ENCODE peak calls at places on chromosomes 12 and 14, in seven cellular contexts. One of them, this sample, is unnamed.
A peak's percentile ranks its signal among the peaks of the same experiment; 100 is the strongest.

GRCh38 chr12:112996501-112996900 is 18.2 kb downstream of the OAS2 start:
- DNase-seq in transverse colon: no peak
- DNase-seq in Peyer's patch: peak; percentile 21
- DNase-seq in suprapubic skin: no peak
- DNase-seq in tibial nerve: no peak
- DNase-seq in A549: no peak
- DNase-seq in heart left ventricle: no peak
- DNase-seq in this sample: no peak

GRCh38 chr12:49059385-49060232 is 985 bp downstream of the KMT2D start:
- DNase-seq in heart left ventricle: no peak
- DNase-seq in A549: peak; percentile 40
- DNase-seq in suprapubic skin: no peak
- DNase-seq in tibial nerve: no peak
- DNase-seq in transverse colon: peak; percentile 26
- DNase-seq in Peyer's patch: peak; percentile 59
- DNase-seq in this sample: peak; percentile 33

GRCh38 chr12:113467154-113467513 is 4.5 kb downstream of the LHX5 start:
- DNase-seq in suprapubic skin: no peak
- DNase-seq in tibial nerve: no peak
- DNase-seq in A549: no peak
- DNase-seq in Peyer's patch: no peak
- DNase-seq in heart left ventricle: no peak
- DNase-seq in transverse colon: no peak
- DNase-seq in this sample: no peak

GRCh38 chr12:3795096-3795799 is 42.3 kb upstream of the CRACR2A start:
- DNase-seq in suprapubic skin: no peak
- DNase-seq in heart left ventricle: no peak
- DNase-seq in tibial nerve: no peak
- DNase-seq in transverse colon: no peak
- DNase-seq in A549: no peak
- DNase-seq in Peyer's patch: no peak
- DNase-seq in this sample: no peak

GRCh38 chr14:50434530-50434929 is 37.8 kb upstream of the CDKL1 start:
- DNase-seq in suprapubic skin: no peak
- DNase-seq in heart left ventricle: no peak
- DNase-seq in Peyer's patch: no peak
- DNase-seq in transverse colon: no peak
- DNase-seq in A549: no peak
- DNase-seq in tibial nerve: no peak
- DNase-seq in this sample: no peak

GRCh38 chr14:48125654-48126053 is 450.2 kb upstream of the MDGA2 start:
- DNase-seq in transverse colon: no peak
- DNase-seq in Peyer's patch: no peak
- DNase-seq in suprapubic skin: no peak
- DNase-seq in A549: no peak
- DNase-seq in tibial nerve: no peak
- DNase-seq in heart left ventricle: no peak
- DNase-seq in this sample: peak; percentile 50

GRCh38 chr14:96512122-96512521 is 9.9 kb downstream of the PAPOLA start:
- DNase-seq in suprapubic skin: no peak
- DNase-seq in Peyer's patch: no peak
- DNase-seq in heart left ventricle: no peak
- DNase-seq in tibial nerve: no peak
- DNase-seq in transverse colon: no peak
- DNase-seq in A549: no peak
- DNase-seq in this sample: no peak

GRCh38 chr12:48002773-48003218 is 1.5 kb downstream of the COL2A1 start:
- DNase-seq in suprapubic skin: peak; percentile 71
- DNase-seq in heart left ventricle: peak; percentile 58
- DNase-seq in A549: no peak
- DNase-seq in Peyer's patch: peak; percentile 54
- DNase-seq in transverse colon: peak; percentile 37
- DNase-seq in tibial nerve: no peak
- DNase-seq in this sample: peak; percentile 49

GRCh38 chr12:6200266-6201198 is at the start of gene CD9:
- DNase-seq in heart left ventricle: peak; percentile 75
- DNase-seq in A549: peak; percentile 76
- DNase-seq in transverse colon: peak; percentile 88
- DNase-seq in tibial nerve: no peak
- DNase-seq in suprapubic skin: no peak
- DNase-seq in Peyer's patch: peak; percentile 85
- DNase-seq in this sample: peak; percentile 86

GRCh38 chr14:61739133-61739532 is 23.1 kb upstream of the SNAPC1 start:
- DNase-seq in transverse colon: no peak
- DNase-seq in tibial nerve: no peak
- DNase-seq in Peyer's patch: no peak
- DNase-seq in heart left ventricle: no peak
- DNase-seq in suprapubic skin: no peak
- DNase-seq in A549: no peak
- DNase-seq in this sample: no peak

GRCh38 chr14:105974902-105975301 is 448.5 kb downstream of the TMEM121 start:
- DNase-seq in suprapubic skin: no peak
- DNase-seq in Peyer's patch: peak; percentile 70
- DNase-seq in heart left ventricle: no peak
- DNase-seq in A549: no peak
- DNase-seq in transverse colon: peak; percentile 19
- DNase-seq in tibial nerve: no peak
- DNase-seq in this sample: no peak

GRCh38 chr12:95803817-95804216 is 13.3 kb upstream of the NTN4 start:
- DNase-seq in transverse colon: no peak
- DNase-seq in heart left ventricle: no peak
- DNase-seq in tibial nerve: no peak
- DNase-seq in A549: no peak
- DNase-seq in Peyer's patch: no peak
- DNase-seq in suprapubic skin: no peak
- DNase-seq in this sample: no peak

GRCh38 chr12:22287056-22287455 is 47.5 kb downstream of the ST8SIA1 start:
- DNase-seq in Peyer's patch: no peak
- DNase-seq in heart left ventricle: no peak
- DNase-seq in suprapubic skin: no peak
- DNase-seq in A549: no peak
- DNase-seq in transverse colon: no peak
- DNase-seq in tibial nerve: no peak
- DNase-seq in this sample: no peak

GRCh38 chr14:51628230-51628629 is 23.5 kb upstream of the FRMD6 start:
- DNase-seq in tibial nerve: no peak
- DNase-seq in A549: no peak
- DNase-seq in transverse colon: no peak
- DNase-seq in suprapubic skin: no peak
- DNase-seq in heart left ventricle: no peak
- DNase-seq in Peyer's patch: no peak
- DNase-seq in this sample: no peak

GRCh38 chr12:65487679-65488078 is 209.2 kb downstream of the MSRB3 start:
- DNase-seq in suprapubic skin: no peak
- DNase-seq in A549: no peak
- DNase-seq in transverse colon: no peak
- DNase-seq in tibial nerve: no peak
- DNase-seq in Peyer's patch: no peak
- DNase-seq in heart left ventricle: no peak
- DNase-seq in this sample: no peak

GRCh38 chr12:42729532-42729895 is 140.0 kb upstream of the PRICKLE1 start:
- DNase-seq in heart left ventricle: no peak
- DNase-seq in tibial nerve: no peak
- DNase-seq in suprapubic skin: no peak
- DNase-seq in A549: no peak
- DNase-seq in transverse colon: no peak
- DNase-seq in Peyer's patch: no peak
- DNase-seq in this sample: no peak

GRCh38 chr12:32296541-32296940 is 102.8 kb upstream of the FGD4 start:
- DNase-seq in heart left ventricle: no peak
- DNase-seq in A549: peak; percentile 44
- DNase-seq in Peyer's patch: no peak
- DNase-seq in transverse colon: no peak
- DNase-seq in tibial nerve: no peak
- DNase-seq in suprapubic skin: no peak
- DNase-seq in this sample: peak; percentile 18

GRCh38 chr12:100993916-100994315 is 199.3 kb downstream of the ANO4 start:
- DNase-seq in transverse colon: no peak
- DNase-seq in tibial nerve: no peak
- DNase-seq in suprapubic skin: no peak
- DNase-seq in A549: no peak
- DNase-seq in heart left ventricle: no peak
- DNase-seq in Peyer's patch: no peak
- DNase-seq in this sample: no peak
- TF ChIP-seq CTCF in transverse colon: no peak
- TF ChIP-seq CTCF in tibial nerve: no peak
- TF ChIP-seq CTCF in suprapubic skin: no peak
- TF ChIP-seq CTCF in A549: no peak
- TF ChIP-seq CTCF in heart left ventricle: no peak
- TF ChIP-seq CTCF in Peyer's patch: no peak
- TF ChIP-seq CTCF in this sample: no peak

DNA sequence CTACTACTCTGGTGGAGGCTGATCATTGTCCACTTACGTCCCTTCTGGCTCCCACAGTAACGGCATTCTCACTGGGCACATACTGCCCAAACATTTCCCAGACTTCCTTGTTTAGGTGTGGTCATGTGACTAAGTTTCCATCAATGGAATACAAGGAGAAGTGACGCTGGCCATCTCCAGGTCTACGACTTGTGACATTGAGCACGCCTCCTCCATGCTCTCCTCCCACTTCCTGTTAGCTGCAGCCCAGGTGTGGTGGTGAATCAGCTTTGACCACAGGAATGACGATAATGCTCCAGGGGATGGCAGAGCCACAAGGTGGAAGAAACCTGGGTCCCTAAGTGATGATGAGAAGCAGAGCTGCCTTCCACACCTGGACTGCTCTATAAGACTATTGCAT is 6.0 kb upstream of the SLC24A4 start:
- DNase-seq in heart left ventricle: no peak
- DNase-seq in tibial nerve: no peak
- DNase-seq in Peyer's patch: no peak
- DNase-seq in suprapubic skin: no peak
- DNase-seq in A549: no peak
- DNase-seq in transverse colon: no peak
- DNase-seq in this sample: no peak
- TF ChIP-seq POLR2A in heart left ventricle: no peak
- TF ChIP-seq POLR2A in tibial nerve: no peak
- TF ChIP-seq POLR2A in Peyer's patch: no peak
- TF ChIP-seq POLR2A in suprapubic skin: no peak
- TF ChIP-seq POLR2A in A549: no peak
- TF ChIP-seq POLR2A in transverse colon: no peak
- TF ChIP-seq POLR2A in this sample: no peak

GRCh38 chr12:53062977-53063707 is 13.3 kb downstream of the TNS2 start:
- DNase-seq in Peyer's patch: peak; percentile 45
- DNase-seq in A549: no peak
- DNase-seq in heart left ventricle: no peak
- DNase-seq in transverse colon: no peak
- DNase-seq in suprapubic skin: no peak
- DNase-seq in tibial nerve: no peak
- DNase-seq in this sample: peak; percentile 5

GRCh38 chr12:53060721-53061276 is 10.9 kb downstream of the TNS2 start:
- DNase-seq in heart left ventricle: no peak
- DNase-seq in tibial nerve: no peak
- DNase-seq in transverse colon: no peak
- DNase-seq in Peyer's patch: peak; percentile 46
- DNase-seq in A549: no peak
- DNase-seq in suprapubic skin: no peak
- DNase-seq in this sample: peak; percentile 71

GRCh38 chr12:53062011-53062961 is 12.4 kb downstream of the TNS2 start:
- DNase-seq in heart left ventricle: no peak
- DNase-seq in A549: no peak
- DNase-seq in transverse colon: no peak
- DNase-seq in suprapubic skin: peak; percentile 55
- DNase-seq in tibial nerve: no peak
- DNase-seq in Peyer's patch: peak; percentile 42
- DNase-seq in this sample: peak; percentile 13

GRCh38 chr12:53060064-53060720 is 10.3 kb downstream of the TNS2 start:
- DNase-seq in A549: no peak
- DNase-seq in heart left ventricle: no peak
- DNase-seq in transverse colon: no peak
- DNase-seq in suprapubic skin: no peak
- DNase-seq in Peyer's patch: no peak
- DNase-seq in tibial nerve: no peak
- DNase-seq in this sample: peak; percentile 20

DNA sequence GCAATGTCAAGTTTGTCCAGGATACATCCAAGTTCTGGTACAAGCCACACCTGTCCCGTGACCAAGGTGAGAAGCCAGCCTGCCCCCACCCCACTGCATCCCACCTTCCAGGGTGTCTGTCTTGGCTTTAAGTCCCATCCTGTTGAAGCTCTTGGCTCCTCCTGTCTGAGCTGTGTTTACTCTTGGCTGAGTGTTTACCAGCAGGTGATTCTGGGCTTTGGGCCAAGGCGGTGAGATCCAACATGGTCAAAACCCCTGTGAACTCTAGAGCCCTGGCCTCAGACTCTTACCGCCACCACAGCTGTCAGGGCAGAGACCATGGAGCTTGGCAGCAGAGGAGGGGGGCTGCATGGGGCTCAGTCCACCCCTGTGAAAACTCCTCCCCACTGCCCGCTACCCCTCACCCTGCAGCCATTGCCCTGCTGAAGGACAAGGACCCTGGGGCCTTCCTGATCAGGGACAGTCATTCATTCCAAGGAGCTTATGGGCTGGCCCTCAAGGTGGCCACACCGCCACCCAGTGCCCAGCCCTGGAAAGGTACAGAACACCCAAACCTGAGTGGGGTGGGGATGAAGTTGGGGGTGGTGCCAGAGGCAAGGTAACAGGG is 11.6 kb downstream of the TNS2 start:
- DNase-seq in A549: peak; percentile 55
- DNase-seq in tibial nerve: no peak
- DNase-seq in heart left ventricle: no peak
- DNase-seq in Peyer's patch: peak; percentile 76
- DNase-seq in transverse colon: peak; percentile 78
- DNase-seq in suprapubic skin: no peak
- DNase-seq in this sample: peak; percentile 95
- TF ChIP-seq CTCF in A549: peak; percentile 44
- TF ChIP-seq CTCF in tibial nerve: no peak
- TF ChIP-seq CTCF in heart left ventricle: no peak
- TF ChIP-seq CTCF in Peyer's patch: no peak
- TF ChIP-seq CTCF in transverse colon: no peak
- TF ChIP-seq CTCF in suprapubic skin: no peak
- TF ChIP-seq CTCF in this sample: peak; percentile 61

GRCh38 chr12:26736563-26737486 is 96.2 kb downstream of the ITPR2 start:
- DNase-seq in A549: no peak
- DNase-seq in transverse colon: no peak
- DNase-seq in heart left ventricle: no peak
- DNase-seq in suprapubic skin: no peak
- DNase-seq in tibial nerve: no peak
- DNase-seq in Peyer's patch: no peak
- DNase-seq in this sample: peak; percentile 22
- TF ChIP-seq POLR2A in A549: no peak
- TF ChIP-seq POLR2A in transverse colon: no peak
- TF ChIP-seq POLR2A in heart left ventricle: no peak
- TF ChIP-seq POLR2A in suprapubic skin: no peak
- TF ChIP-seq POLR2A in tibial nerve: no peak
- TF ChIP-seq POLR2A in Peyer's patch: no peak
- TF ChIP-seq POLR2A in this sample: no peak

GRCh38 chr14:71403673-71404072 is 496.4 kb downstream of the PCNX1 start:
- DNase-seq in heart left ventricle: no peak
- DNase-seq in Peyer's patch: peak; percentile 59
- DNase-seq in transverse colon: peak; percentile 14
- DNase-seq in suprapubic skin: no peak
- DNase-seq in tibial nerve: no peak
- DNase-seq in A549: no peak
- DNase-seq in this sample: peak; percentile 10
- TF ChIP-seq CTCF in heart left ventricle: no peak
- TF ChIP-seq CTCF in Peyer's patch: no peak
- TF ChIP-seq CTCF in transverse colon: peak; percentile 23
- TF ChIP-seq CTCF in suprapubic skin: no peak
- TF ChIP-seq CTCF in tibial nerve: no peak
- TF ChIP-seq CTCF in A549: no peak
- TF ChIP-seq CTCF in this sample: no peak

GRCh38 chr12:40105515-40106201 is at the start of gene SLC2A13:
- DNase-seq in heart left ventricle: peak; percentile 85
- DNase-seq in Peyer's patch: peak; percentile 90
- DNase-seq in tibial nerve: peak; percentile 53
- DNase-seq in transverse colon: peak; percentile 85
- DNase-seq in A549: peak; percentile 69
- DNase-seq in suprapubic skin: peak; percentile 76
- DNase-seq in this sample: peak; percentile 81
- TF ChIP-seq POLR2A in heart left ventricle: no peak
- TF ChIP-seq POLR2A in Peyer's patch: peak; percentile 77
- TF ChIP-seq POLR2A in tibial nerve: peak; percentile 87
- TF ChIP-seq POLR2A in transverse colon: peak; percentile 76
- TF ChIP-seq POLR2A in A549: peak; percentile 76
- TF ChIP-seq POLR2A in suprapubic skin: peak; percentile 35
- TF ChIP-seq POLR2A in this sample: peak; percentile 71

This sample was measured in body of pancreas.